ENCODE peak calls at places on chromosomes 3 and 15, in seven cellular contexts. One of them, this sample, is unnamed.

GRCh38 chr15:37881237-37882013 is 53.0 kb upstream of the TMCO5A start:
- DNase-seq in Peyer's patch: no peak
- DNase-seq in right lobe of liver: no peak
- DNase-seq in thyroid gland: no peak
- DNase-seq in heart left ventricle: no peak
- DNase-seq in H1: no peak
- DNase-seq in ovary: no peak
- DNase-seq in this sample: no peak

GRCh38 chr15:82537351-82537908 is 2.8 kb downstream of the RPS17 start:
- DNase-seq in ovary: no peak
- DNase-seq in H1: no peak
- DNase-seq in right lobe of liver: no peak
- DNase-seq in Peyer's patch: no peak
- DNase-seq in heart left ventricle: no peak
- DNase-seq in thyroid gland: no peak
- DNase-seq in this sample: no peak

GRCh38 chr15:31476866-31477265 is 150.2 kb downstream of the KLF13 start:
- DNase-seq in heart left ventricle: no peak
- DNase-seq in Peyer's patch: no peak
- DNase-seq in right lobe of liver: no peak
- DNase-seq in H1: no peak
- DNase-seq in ovary: no peak
- DNase-seq in thyroid gland: no peak
- DNase-seq in this sample: peak

GRCh38 chr15:71003314-71003713 is 110.7 kb downstream of the LRRC49 start:
- DNase-seq in Peyer's patch: no peak
- DNase-seq in thyroid gland: no peak
- DNase-seq in H1: no peak
- DNase-seq in heart left ventricle: no peak
- DNase-seq in ovary: no peak
- DNase-seq in right lobe of liver: no peak
- DNase-seq in this sample: no peak

GRCh38 chr3:80014576-80014975 is 246.8 kb upstream of the ROBO1 start:
- DNase-seq in thyroid gland: no peak
- DNase-seq in right lobe of liver: no peak
- DNase-seq in H1: no peak
- DNase-seq in ovary: no peak
- DNase-seq in heart left ventricle: no peak
- DNase-seq in Peyer's patch: no peak
- DNase-seq in this sample: no peak

GRCh38 chr3:156819842-156820686 is 6.1 kb upstream of the LEKR1 start:
- DNase-seq in thyroid gland: no peak
- DNase-seq in right lobe of liver: no peak
- DNase-seq in H1: no peak
- DNase-seq in ovary: no peak
- DNase-seq in Peyer's patch: no peak
- DNase-seq in heart left ventricle: no peak
- DNase-seq in this sample: no peak

GRCh38 chr15:36832792-36833191 is 253.4 kb downstream of the CDIN1 start:
- DNase-seq in thyroid gland: no peak
- DNase-seq in Peyer's patch: no peak
- DNase-seq in right lobe of liver: no peak
- DNase-seq in ovary: no peak
- DNase-seq in heart left ventricle: no peak
- DNase-seq in H1: no peak
- DNase-seq in this sample: no peak

GRCh38 chr3:14319654-14320182 is 82.7 kb upstream of the SLC6A6 start:
- DNase-seq in heart left ventricle: no peak
- DNase-seq in right lobe of liver: no peak
- DNase-seq in thyroid gland: no peak
- DNase-seq in H1: peak
- DNase-seq in ovary: no peak
- DNase-seq in Peyer's patch: peak
- DNase-seq in this sample: no peak

GRCh38 chr3:14258906-14259904 is 80.6 kb downstream of the LSM3 start:
- DNase-seq in heart left ventricle: no peak
- DNase-seq in H1: no peak
- DNase-seq in thyroid gland: no peak
- DNase-seq in right lobe of liver: no peak
- DNase-seq in Peyer's patch: peak
- DNase-seq in ovary: peak
- DNase-seq in this sample: no peak

GRCh38 chr3:150635526-150635925 is 32.4 kb downstream of the SELENOT start:
- DNase-seq in Peyer's patch: no peak
- DNase-seq in thyroid gland: no peak
- DNase-seq in heart left ventricle: no peak
- DNase-seq in right lobe of liver: no peak
- DNase-seq in H1: no peak
- DNase-seq in ovary: no peak
- DNase-seq in this sample: no peak

GRCh38 chr3:194197396-194197960 is 61.5 kb downstream of the HES1 start:
- DNase-seq in H1: no peak
- DNase-seq in Peyer's patch: no peak
- DNase-seq in right lobe of liver: no peak
- DNase-seq in heart left ventricle: no peak
- DNase-seq in thyroid gland: no peak
- DNase-seq in ovary: no peak
- DNase-seq in this sample: no peak

GRCh38 chr3:38950585-38950984 is 101.2 kb downstream of the SCN11A start:
- DNase-seq in H1: no peak
- DNase-seq in thyroid gland: no peak
- DNase-seq in right lobe of liver: no peak
- DNase-seq in ovary: no peak
- DNase-seq in Peyer's patch: no peak
- DNase-seq in heart left ventricle: no peak
- DNase-seq in this sample: no peak

GRCh38 chr15:69551391-69552056 is 98.9 kb downstream of the RPLP1 start:
- DNase-seq in Peyer's patch: no peak
- DNase-seq in H1: no peak
- DNase-seq in heart left ventricle: no peak
- DNase-seq in thyroid gland: no peak
- DNase-seq in ovary: no peak
- DNase-seq in right lobe of liver: no peak
- DNase-seq in this sample: no peak

GRCh38 chr3:106257172-106257571 is 388.4 kb upstream of the CBLB start:
- DNase-seq in heart left ventricle: no peak
- DNase-seq in right lobe of liver: no peak
- DNase-seq in Peyer's patch: no peak
- DNase-seq in thyroid gland: no peak
- DNase-seq in ovary: no peak
- DNase-seq in H1: no peak
- DNase-seq in this sample: no peak
- TF ChIP-seq POLR2A in heart left ventricle: no peak
- TF ChIP-seq POLR2A in right lobe of liver: no peak
- TF ChIP-seq POLR2A in Peyer's patch: no peak
- TF ChIP-seq POLR2A in thyroid gland: no peak
- TF ChIP-seq POLR2A in ovary: no peak
- TF ChIP-seq POLR2A in H1: no peak
- TF ChIP-seq POLR2A in this sample: no peak

DNA sequence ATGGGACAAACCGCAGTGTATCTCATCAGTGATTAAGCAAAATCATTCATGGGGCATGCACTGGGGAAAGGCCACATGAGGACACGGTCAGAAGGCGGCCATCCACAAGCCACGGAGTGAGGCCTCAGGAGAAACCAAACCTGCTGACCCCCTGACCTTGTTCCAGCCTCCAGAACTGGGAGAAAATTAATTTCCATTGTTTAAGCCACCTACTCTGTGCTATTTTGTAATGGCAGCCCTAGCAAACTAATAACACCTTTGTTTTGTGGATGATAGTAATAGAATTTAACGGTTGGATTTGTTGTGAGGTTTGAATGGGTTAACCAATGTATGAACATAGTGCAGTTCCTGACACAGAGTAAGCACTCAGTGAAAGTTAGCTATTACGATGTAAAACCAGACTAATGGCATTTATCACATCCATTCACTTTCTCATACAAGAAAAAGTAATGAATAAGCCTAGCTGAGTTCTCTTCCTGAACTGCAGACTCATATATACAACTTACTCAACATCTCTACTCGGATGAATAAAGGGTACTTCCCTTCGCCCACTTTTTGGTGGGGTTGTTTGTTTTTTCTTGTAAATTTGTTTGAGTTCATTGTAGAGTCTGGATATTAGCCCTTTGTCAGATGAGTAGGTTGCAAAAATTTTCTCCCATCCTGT is 22.8 kb upstream of the BUB1B start:
- DNase-seq in right lobe of liver: no peak
- DNase-seq in H1: no peak
- DNase-seq in heart left ventricle: no peak
- DNase-seq in ovary: no peak
- DNase-seq in Peyer's patch: no peak
- DNase-seq in thyroid gland: no peak
- DNase-seq in this sample: no peak
- TF ChIP-seq POLR2A in right lobe of liver: no peak
- TF ChIP-seq POLR2A in H1: no peak
- TF ChIP-seq POLR2A in heart left ventricle: no peak
- TF ChIP-seq POLR2A in ovary: no peak
- TF ChIP-seq POLR2A in Peyer's patch: no peak
- TF ChIP-seq POLR2A in thyroid gland: no peak
- TF ChIP-seq POLR2A in this sample: no peak

GRCh38 chr3:196122021-196122687 is 40.3 kb upstream of the TFRC start:
- DNase-seq in H1: no peak
- DNase-seq in right lobe of liver: no peak
- DNase-seq in thyroid gland: no peak
- DNase-seq in heart left ventricle: no peak
- DNase-seq in Peyer's patch: no peak
- DNase-seq in ovary: peak
- DNase-seq in this sample: no peak

GRCh38 chr3:196122688-196123046 is 40.8 kb upstream of the TFRC start:
- DNase-seq in H1: no peak
- DNase-seq in right lobe of liver: no peak
- DNase-seq in ovary: no peak
- DNase-seq in thyroid gland: no peak
- DNase-seq in heart left ventricle: no peak
- DNase-seq in Peyer's patch: no peak
- DNase-seq in this sample: no peak

GRCh38 chr3:196117809-196118208 is 35.9 kb upstream of the TFRC start:
- DNase-seq in heart left ventricle: peak
- DNase-seq in H1: no peak
- DNase-seq in right lobe of liver: no peak
- DNase-seq in Peyer's patch: no peak
- DNase-seq in ovary: no peak
- DNase-seq in thyroid gland: no peak
- DNase-seq in this sample: no peak

GRCh38 chr3:196124608-196125007 is 42.7 kb upstream of the TFRC start:
- DNase-seq in Peyer's patch: no peak
- DNase-seq in H1: no peak
- DNase-seq in ovary: no peak
- DNase-seq in heart left ventricle: no peak
- DNase-seq in right lobe of liver: no peak
- DNase-seq in thyroid gland: no peak
- DNase-seq in this sample: no peak

DNA sequence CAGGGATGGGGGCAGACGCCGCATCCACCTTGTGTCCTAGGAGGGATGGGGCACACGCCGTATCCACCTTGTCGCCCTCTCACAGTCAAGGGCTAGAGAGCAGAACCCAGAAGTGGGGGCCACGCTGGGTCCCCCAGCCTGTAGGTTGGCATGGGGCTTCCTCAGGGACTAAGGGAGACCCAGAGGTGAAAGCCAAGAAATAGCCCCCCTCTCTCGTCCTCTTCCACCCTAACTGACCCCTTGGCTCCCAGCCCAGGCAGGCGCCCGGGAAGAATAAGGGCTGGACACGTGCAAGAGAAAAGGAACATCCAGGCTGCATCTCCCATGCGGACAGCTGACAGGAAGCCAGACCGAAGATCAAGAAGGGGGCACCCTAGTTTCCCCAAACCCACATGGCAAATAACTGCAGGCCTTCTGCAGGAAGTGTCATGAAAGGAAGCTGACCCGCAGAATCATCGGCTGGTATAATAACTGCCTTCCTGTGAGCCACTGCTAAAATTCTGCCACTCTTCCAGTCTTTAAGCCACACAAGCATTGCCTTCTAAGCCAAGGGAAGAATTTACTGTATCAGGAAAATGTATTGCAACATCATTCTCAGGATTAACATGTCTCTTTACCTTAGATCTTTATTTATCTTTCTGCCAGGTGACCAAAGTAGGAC is 38.5 kb upstream of the TFRC start:
- DNase-seq in H1: no peak
- DNase-seq in ovary: peak
- DNase-seq in heart left ventricle: peak
- DNase-seq in right lobe of liver: no peak
- DNase-seq in Peyer's patch: no peak
- DNase-seq in thyroid gland: no peak
- DNase-seq in this sample: no peak
- TF ChIP-seq POLR2A in H1: no peak
- TF ChIP-seq POLR2A in ovary: no peak
- TF ChIP-seq POLR2A in heart left ventricle: no peak
- TF ChIP-seq POLR2A in right lobe of liver: no peak
- TF ChIP-seq POLR2A in Peyer's patch: no peak
- TF ChIP-seq POLR2A in thyroid gland: no peak
- TF ChIP-seq POLR2A in this sample: no peak

GRCh38 chr3:63968612-63969350 is 54.5 kb downstream of the PSMD6 start:
- DNase-seq in Peyer's patch: no peak
- DNase-seq in heart left ventricle: no peak
- DNase-seq in ovary: no peak
- DNase-seq in H1: no peak
- DNase-seq in right lobe of liver: no peak
- DNase-seq in thyroid gland: no peak
- DNase-seq in this sample: no peak
- TF ChIP-seq POLR2A in Peyer's patch: no peak
- TF ChIP-seq POLR2A in heart left ventricle: no peak
- TF ChIP-seq POLR2A in ovary: no peak
- TF ChIP-seq POLR2A in H1: no peak
- TF ChIP-seq POLR2A in right lobe of liver: no peak
- TF ChIP-seq POLR2A in thyroid gland: no peak
- TF ChIP-seq POLR2A in this sample: no peak

DNA sequence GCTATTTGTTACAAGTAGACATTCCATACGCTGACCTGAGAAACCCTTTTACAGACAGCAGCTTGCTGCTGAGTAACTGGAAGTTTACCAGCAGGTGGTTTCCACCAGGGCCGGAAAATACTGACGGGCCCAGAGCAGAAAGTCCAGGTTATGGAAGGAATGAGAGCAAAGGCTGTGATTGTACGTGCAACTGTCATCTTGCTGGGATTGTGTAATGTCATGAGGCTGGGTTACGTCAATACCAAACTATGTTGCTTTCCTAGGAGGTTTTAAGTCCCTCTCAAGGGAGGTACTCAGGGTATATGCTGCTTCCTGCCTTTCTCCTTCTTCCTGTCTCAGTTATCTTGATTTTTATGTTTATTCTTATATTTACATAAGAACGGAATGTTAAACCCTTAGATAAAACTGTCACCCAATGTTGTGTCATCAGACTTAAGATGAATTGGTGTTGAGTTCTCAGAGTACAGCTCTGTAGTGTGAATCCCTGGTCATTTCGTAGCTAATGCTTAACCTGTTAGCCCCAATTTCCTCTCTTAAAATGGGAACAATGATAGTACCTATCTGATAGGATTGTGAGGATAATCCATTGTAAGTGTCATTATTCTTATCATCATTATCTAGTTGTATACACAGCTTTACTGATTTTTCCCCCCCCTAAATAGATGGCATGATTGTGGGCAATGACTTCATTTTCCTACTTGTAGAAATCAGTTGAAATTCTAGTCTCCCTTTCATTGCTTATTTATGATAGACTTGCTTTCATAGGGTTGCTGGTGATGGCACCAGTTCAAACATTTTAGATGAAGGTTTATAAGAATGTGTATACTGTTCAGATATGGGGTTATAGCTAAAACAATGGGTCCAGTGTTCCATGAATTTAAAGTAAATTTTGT is 101.4 kb downstream of the FNDC3B start:
- DNase-seq in thyroid gland: peak
- DNase-seq in ovary: no peak
- DNase-seq in heart left ventricle: peak
- DNase-seq in right lobe of liver: peak
- DNase-seq in Peyer's patch: peak
- DNase-seq in H1: no peak
- DNase-seq in this sample: peak
- TF ChIP-seq POLR2A in thyroid gland: no peak
- TF ChIP-seq POLR2A in ovary: no peak
- TF ChIP-seq POLR2A in heart left ventricle: no peak
- TF ChIP-seq POLR2A in right lobe of liver: no peak
- TF ChIP-seq POLR2A in Peyer's patch: no peak
- TF ChIP-seq POLR2A in H1: no peak
- TF ChIP-seq POLR2A in this sample: peak

This sample was measured in body of pancreas.